ENCODE peak calls at places on chromosomes 4 and X, in six cellular contexts. S is lung, K is heart left ventricle, Z is ovary, B is endothelial cell of umbilical vein, R is neuronal stem cell. M is an unnamed sample. For H3K4me1, the result is how much of the 10 kb centered on the place peaks cover.

GRCh38 chr4:6724461-6725111 is 8.6 kb downstream of the BLOC1S4 start:
- DNase-seq in R (no peak), B (no peak), Z (no peak), S (no peak), K (no peak), M (no peak)

GRCh38 chr4:93749351-93749761 is 79.2 kb upstream of the ATOH1 start:
- DNase-seq in R (no peak), S (no peak), K (no peak), B (no peak), Z (no peak), M (no peak)

GRCh38 chrX:10404435-10404834 is 215.9 kb downstream of the MID1 start:
- DNase-seq in B (no peak), S (no peak), K (no peak), R (no peak), Z (no peak), M (no peak)

GRCh38 chr4:59126996-59127395 is 2016.8 kb upstream of the IGFBP7 start:
- DNase-seq in B (no peak), Z (no peak), R (no peak), K (no peak), S (no peak), M (no peak)

GRCh38 chrX:8204169-8204935 is 33.3 kb upstream of the VCX2 start:
- DNase-seq in S (no peak), B (no peak), Z (no peak), K (no peak), R (no peak), M (no peak)

GRCh38 chr4:55684276-55684675 is 48.2 kb upstream of the NMU start:
- DNase-seq in K (no peak), B (no peak), Z (no peak), R (no peak), S (no peak), M (no peak)

GRCh38 chr4:145812902-145813301 is 125.7 kb downstream of the ZNF827 start:
- DNase-seq in Z (no peak), R (no peak), B (no peak), S (no peak), K (no peak), M (no peak)

GRCh38 chr4:7928711-7929505 is 10.8 kb downstream of the AFAP1 start:
- DNase-seq in R (no peak), Z (no peak), B (no peak), K (no peak), S (no peak), M (no peak)

GRCh38 chrX:2559124-2559523 is 58.3 kb upstream of the DHRSX start:
- DNase-seq in Z (no peak), S (no peak), K (no peak), R (no peak), B (no peak), M (no peak)

GRCh38 chr4:73780834-73781233 is 40.5 kb downstream of the CXCL8 start:
- DNase-seq in K (no peak), B (no peak), Z (no peak), S (no peak), R (no peak), M (no peak)

GRCh38 chrX:155048997-155049619 is 21.8 kb downstream of the CMC4 start:
- DNase-seq in K (peak), Z (no peak), S (peak), B (peak), R (peak), M (no peak)

GRCh38 chr4:140152760-140153418 is 1.1 kb downstream of the MAML3 start:
- DNase-seq in K (peak), S (peak), Z (peak), B (peak), R (peak), M (no peak)

GRCh38 chr4:152021788-152022438 is 261.1 kb upstream of the GATB start:
- DNase-seq in K (peak), S (no peak), Z (no peak), R (no peak), B (no peak), M (no peak)

GRCh38 chr4:105306158-105306781 is 159.6 kb downstream of the TET2 start:
- DNase-seq in K (no peak), R (no peak), B (no peak), S (peak), Z (no peak), M (no peak)

GRCh38 chrX:102720237-102721168 is at the start of gene GPRASP3:
- DNase-seq in R (peak), K (peak), B (peak), S (peak), Z (peak), M (no peak)

GRCh38 chrX:65679071-65679540 is 11.7 kb downstream of the MSN start:
- DNase-seq in S (no peak), K (peak), Z (no peak), B (peak), R (no peak), M (no peak)

GRCh38 chrX:99820197-99820596 is 589.9 kb downstream of the PCDH19 start:
- DNase-seq in Z (no peak), K (no peak), B (no peak), S (no peak), R (no peak), M (no peak)

GRCh38 chrX:135112096-135112729 is 8.1 kb downstream of the ETDB start:
- DNase-seq in B (peak), S (no peak), K (no peak), Z (no peak), R (no peak), M (no peak)

GRCh38 chr4:122328893-122329292 is 49.9 kb upstream of the ADAD1 start:
- DNase-seq in B (no peak), R (no peak), Z (no peak), S (no peak), K (no peak), M (no peak)

GRCh38 chrX:37993857-37994619 is 12.3 kb upstream of the SYTL5 start:
- DNase-seq in R (peak), S (no peak), K (no peak), B (no peak), Z (no peak), M (peak)

DNA sequence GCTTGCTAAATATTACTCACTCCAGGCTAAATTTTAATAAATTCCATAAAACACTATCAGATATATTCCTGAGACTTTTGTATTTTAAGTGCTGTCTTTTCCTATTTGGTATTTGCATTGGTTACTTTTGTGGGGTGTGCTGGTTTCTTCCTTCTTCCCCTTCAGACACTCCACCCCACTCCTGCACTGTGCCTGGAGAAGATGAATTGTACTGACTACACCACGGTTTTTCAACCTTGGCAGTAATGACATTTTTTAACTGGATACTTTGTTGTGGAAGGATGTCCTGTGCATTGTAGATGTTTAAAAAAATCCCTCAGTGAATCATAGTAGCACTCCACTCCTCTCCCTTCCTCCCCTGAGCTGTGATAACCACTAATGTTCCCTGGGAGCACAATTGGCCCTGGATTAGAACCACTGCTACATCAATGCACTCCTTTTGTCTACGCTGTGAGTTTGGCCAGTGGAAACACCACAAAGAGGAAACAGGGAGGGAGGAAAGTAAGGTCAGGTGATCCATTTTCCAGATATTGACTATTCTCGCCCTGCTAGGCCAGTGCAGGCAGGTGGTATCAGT is 36.3 kb downstream of the SNCA start:
- DNase-seq in B (peak), R (no peak), K (no peak), S (no peak), Z (no peak), M (no peak)
- H3K4me3 ChIP-seq in B (no peak), R (no peak), K (no peak), S (no peak), Z (no peak), M (no peak)

GRCh38 chrX:150310881-150311280 is 52.2 kb upstream of the MAMLD1 start:
- DNase-seq in B (no peak), Z (no peak), R (no peak), K (no peak), S (no peak), M (no peak)
- H3K4me1 ChIP-seq in B (under half), Z (under half), R (under half), K (under half), S (under half), M (under half)

GRCh38 chrX:69128573-69128972 is 36.7 kb downstream of the PJA1 start:
- DNase-seq in Z (peak), S (no peak), B (no peak), K (peak), R (no peak), M (no peak)
- H3K4me3 ChIP-seq in Z (no peak), S (no peak), B (no peak), K (peak), R (no peak), M (no peak)

GRCh38 chr4:780730-781492 is 45.0 kb downstream of the CPLX1 start:
- DNase-seq in B (peak), K (no peak), S (no peak), Z (no peak), R (no peak), M (no peak)

GRCh38 chr4:781493-782216 is 44.3 kb downstream of the CPLX1 start:
- DNase-seq in K (peak), B (peak), R (peak), Z (peak), S (peak), M (peak)

GRCh38 chr4:776743-777441 is 49.0 kb downstream of the CPLX1 start:
- DNase-seq in S (no peak), R (no peak), K (peak), Z (no peak), B (no peak), M (no peak)

GRCh38 chr4:777520-778262 is 48.2 kb downstream of the CPLX1 start:
- DNase-seq in B (no peak), K (peak), Z (no peak), S (no peak), R (no peak), M (no peak)

GRCh38 chr4:779555-779954 is 46.4 kb downstream of the CPLX1 start:
- DNase-seq in Z (no peak), K (no peak), S (no peak), B (no peak), R (no peak), M (no peak)
- H3K4me1 ChIP-seq in Z (under half), K (half or more), S (under half), B (under half), R (under half), M (under half)

GRCh38 chr4:110634320-110635154 is 11.7 kb upstream of the PITX2 start:
- DNase-seq in Z (no peak), S (no peak), B (no peak), R (peak), K (no peak), M (no peak)
- H3K4me3 ChIP-seq in Z (no peak), S (no peak), B (no peak), R (no peak), K (no peak), M (no peak)

M was measured in NT2/D1.